ENCODE peak calls at places on chromosomes 2 and 18, in ten cellular contexts. R is GM23248, I is IMR-90, O is osteoblast, G is PC-3, B is neuronal stem cell, U is H1, L is OCI-LY7, F is neural progenitor cell, K is PC-9. E is an unnamed sample.

GRCh38 chr2:20221939-20222768 is 2.8 kb downstream of the SDC1 start:
- DNase-seq in R (no peak), I (no peak), O (peak; percentile 61), G (peak; percentile 41), B (no peak), U (no peak), L (no peak), F (no peak), K (no peak), E (no peak)

GRCh38 chr18:31227497-31228229 is 65.0 kb upstream of the DSC1 start:
- DNase-seq in R (no peak), I (no peak), O (peak; percentile 21), G (no peak), B (no peak), U (no peak), L (no peak), F (no peak), K (no peak), E (no peak)

GRCh38 chr2:3617198-3617890 is 22.4 kb downstream of the COLEC11 start:
- DNase-seq in R (no peak), I (no peak), O (no peak), G (no peak), B (no peak), U (no peak), L (no peak), F (no peak), K (no peak), E (no peak)

GRCh38 chr18:59919026-59919425 is 19.2 kb downstream of the PMAIP1 start:
- DNase-seq in R (no peak), I (no peak), O (no peak), G (no peak), B (no peak), U (no peak), L (no peak), F (no peak), K (no peak), E (no peak)

GRCh38 chr2:60479226-60480088 is 74.0 kb downstream of the BCL11A start:
- DNase-seq in R (no peak), I (no peak), O (no peak), G (peak; percentile 64), B (no peak), U (no peak), L (no peak), F (no peak), K (no peak), E (peak; percentile 42)

GRCh38 chr2:178882666-178883440 is 75.6 kb upstream of the TTN start:
- DNase-seq in R (peak; percentile 82), I (peak; percentile 31), O (peak; percentile 86), G (peak; percentile 91), B (no peak), U (no peak), L (no peak), F (no peak), K (no peak), E (no peak)

GRCh38 chr2:164992818-164993217 is 37.5 kb upstream of the SLC38A11 start:
- DNase-seq in R (peak; percentile 90), I (peak; percentile 89), O (peak; percentile 50), G (peak; percentile 90), B (peak; percentile 65), U (no peak), L (peak; percentile 81), F (peak; percentile 81), K (peak; percentile 14), E (peak; percentile 91)

GRCh38 chr2:133248264-133248663 is 320.0 kb downstream of the NCKAP5 start:
- DNase-seq in R (no peak), I (no peak), O (no peak), G (no peak), B (no peak), U (no peak), L (no peak), F (no peak), K (no peak), E (no peak)

GRCh38 chr2:1944986-1945385 is 200.7 kb upstream of the PXDN start:
- DNase-seq in R (no peak), I (no peak), O (no peak), G (no peak), B (no peak), U (no peak), L (no peak), F (no peak), K (no peak), E (no peak)

GRCh38 chr2:95143838-95144237 is 15.8 kb downstream of the ZNF514 start:
- DNase-seq in R (no peak), I (no peak), O (no peak), G (no peak), B (no peak), U (no peak), L (no peak), F (no peak), K (no peak), E (no peak)
- H3K9me3 ChIP-seq in R (peaks cover 13% of the 10 kb centered on the region), I (peaks cover 57% of the 10 kb centered on the region), O (peaks cover 28% of the 10 kb centered on the region), G (peaks cover 31% of the 10 kb centered on the region), B (peaks cover 33% of the 10 kb centered on the region), U (peaks cover 83% of the 10 kb centered on the region), L (peaks cover 7% of the 10 kb centered on the region), F (peaks cover 40% of the 10 kb centered on the region), K (peaks cover 58% of the 10 kb centered on the region), E (peaks cover 39% of the 10 kb centered on the region)

GRCh38 chr2:237464757-237465391 is 22.2 kb upstream of the MLPH start:
- DNase-seq in R (peak; percentile 40), I (peak; percentile 37), O (peak; percentile 52), G (peak; percentile 11), B (no peak), U (no peak), L (no peak), F (no peak), K (no peak), E (no peak)

GRCh38 chr2:237467447-237468179 is 19.4 kb upstream of the MLPH start:
- DNase-seq in R (no peak), I (no peak), O (no peak), G (no peak), B (no peak), U (no peak), L (no peak), F (no peak), K (no peak), E (no peak)

GRCh38 chr2:237459741-237460174 is 27.3 kb upstream of the MLPH start:
- DNase-seq in R (peak; percentile 91), I (peak; percentile 82), O (peak; percentile 73), G (peak; percentile 74), B (no peak), U (no peak), L (no peak), F (no peak), K (peak; percentile 46), E (no peak)

GRCh38 chr2:237466266-237466665 is 20.8 kb upstream of the MLPH start:
- DNase-seq in R (no peak), I (peak; percentile 92), O (no peak), G (no peak), B (no peak), U (no peak), L (no peak), F (no peak), K (no peak), E (no peak)

DNA sequence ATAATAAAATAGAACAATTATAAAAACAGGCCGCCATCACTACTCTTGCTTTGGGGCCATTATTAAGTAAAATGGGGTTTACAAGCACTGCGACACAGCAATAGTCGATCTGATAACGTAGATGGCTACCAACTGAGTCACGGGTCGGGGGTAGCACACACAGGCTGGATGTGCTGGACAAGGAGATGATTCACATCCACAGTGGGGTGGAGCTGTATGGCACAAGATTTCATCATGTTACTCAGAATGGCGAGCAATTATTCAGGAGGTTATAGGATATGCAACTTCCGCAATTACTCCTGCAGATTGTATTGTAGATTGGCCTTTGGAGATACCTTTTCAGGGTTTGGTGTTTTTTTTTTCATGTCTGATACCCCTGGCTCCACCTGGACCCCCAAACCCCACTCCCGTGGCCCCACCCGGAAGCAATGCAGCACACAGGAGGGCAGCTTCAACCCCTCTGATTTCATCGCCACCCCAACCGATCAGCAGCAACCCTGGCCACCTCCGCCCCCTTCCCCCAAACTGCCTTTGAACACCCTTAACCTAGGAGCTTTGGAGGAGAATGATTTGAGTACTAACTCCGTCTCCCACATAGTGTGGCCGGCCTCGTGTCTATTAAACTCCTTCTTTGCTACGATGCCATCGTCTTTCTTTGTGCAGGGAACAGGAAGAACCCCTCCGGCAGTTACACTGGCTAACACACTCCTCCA is 21.4 kb upstream of the MLPH start:
- DNase-seq in R (peak; percentile 97), I (peak; percentile 99), O (peak; percentile 95), G (peak; percentile 93), B (no peak), U (no peak), L (no peak), F (no peak), K (peak; percentile 79), E (no peak)
- H3K4me2 ChIP-seq in R (peak overlapping the region; percentile 52), I (peak overlapping the region; percentile 7), O (no peak overlapping the region), G (peak overlapping the region; percentile 51), B (no peak overlapping the region), U (no peak overlapping the region), L (no peak overlapping the region), F (no peak overlapping the region), K (peak overlapping the region; percentile 63), E (no peak overlapping the region)

GRCh38 chr2:230716588-230716987 is 3.9 kb downstream of the CAB39 start:
- DNase-seq in R (no peak), I (no peak), O (no peak), G (no peak), B (no peak), U (no peak), L (no peak), F (no peak), K (no peak), E (no peak)
- H3K4me1 ChIP-seq in R (peaks cover 37% of the 10 kb centered on the region), I (peaks cover 20% of the 10 kb centered on the region), O (peaks cover 29% of the 10 kb centered on the region), G (peaks cover 36% of the 10 kb centered on the region), B (peaks cover 9% of the 10 kb centered on the region), U (peaks cover 26% of the 10 kb centered on the region), L (peaks cover 78% of the 10 kb centered on the region), F (peaks cover 21% of the 10 kb centered on the region), K (peaks cover 52% of the 10 kb centered on the region), E (peaks cover 21% of the 10 kb centered on the region)

GRCh38 chr2:122808286-122808969 is 1053.0 kb downstream of the TSN start:
- DNase-seq in R (no peak), I (no peak), O (no peak), G (peak; percentile 54), B (no peak), U (no peak), L (no peak), F (no peak), K (peak; percentile 7), E (no peak)
- H3K9me3 ChIP-seq in R (no peaks in the 10 kb centered on the region), I (peaks cover 8% of the 10 kb centered on the region), O (no peaks in the 10 kb centered on the region), G (no peaks in the 10 kb centered on the region), B (peaks cover 6% of the 10 kb centered on the region), U (peaks cover 4% of the 10 kb centered on the region), L (no peaks in the 10 kb centered on the region), F (no peaks in the 10 kb centered on the region), K (peaks cover 17% of the 10 kb centered on the region), E (no peaks in the 10 kb centered on the region)

DNA sequence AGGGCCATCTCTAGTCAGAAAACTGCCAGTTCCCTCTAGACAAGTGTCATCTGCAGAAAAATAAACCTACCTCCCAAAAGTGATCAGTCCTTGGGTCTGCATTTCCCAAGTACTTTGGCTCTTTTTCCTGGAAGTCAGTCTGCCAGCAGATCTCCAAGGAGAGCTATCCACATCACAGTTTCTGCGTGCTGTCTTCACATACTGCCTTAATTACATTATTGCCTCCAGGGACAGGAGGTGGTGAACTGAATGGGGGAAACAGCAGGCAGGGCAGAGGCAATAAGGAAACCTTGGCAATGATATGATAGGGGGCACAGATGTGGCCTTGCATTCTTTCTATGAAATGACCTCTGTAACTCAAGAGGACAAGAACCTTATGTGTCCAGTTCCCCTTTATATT is 105.9 kb upstream of the SIX2 start:
- DNase-seq in R (peak; percentile 8), I (no peak), O (no peak), G (no peak), B (no peak), U (no peak), L (no peak), F (no peak), K (no peak), E (no peak)
- H3K4me2 ChIP-seq in R (no peak overlapping the region), I (no peak overlapping the region), O (no peak overlapping the region), G (no peak overlapping the region), B (no peak overlapping the region), U (no peak overlapping the region), L (no peak overlapping the region), F (no peak overlapping the region), K (no peak overlapping the region), E (no peak overlapping the region)

E was measured in hepatocyte.